ENCODE peak calls at places on chromosomes 16 and 17, in eight cellular contexts. One of them, this sample, is unnamed. For H3K36me3, the result is how much of the 10 kb centered on the place peaks cover.

GRCh38 chr17:60091908-60092331 is 13.2 kb upstream of the HEATR6 start:
- DNase-seq in Peyer's patch: no peak
- DNase-seq in transverse colon: no peak
- DNase-seq in stomach: no peak
- DNase-seq in K562: no peak
- DNase-seq in esophagus squamous epithelium: no peak
- DNase-seq in colonic mucosa: no peak
- DNase-seq in GM12878: no peak
- DNase-seq in this sample: no peak

GRCh38 chr17:10844667-10845387 is 6.9 kb upstream of the PIRT start:
- DNase-seq in transverse colon: peak
- DNase-seq in GM12878: peak
- DNase-seq in colonic mucosa: peak
- DNase-seq in K562: peak
- DNase-seq in Peyer's patch: peak
- DNase-seq in esophagus squamous epithelium: no peak
- DNase-seq in stomach: peak
- DNase-seq in this sample: peak

GRCh38 chr17:41705271-41705991 is 6.7 kb upstream of the GAST start:
- DNase-seq in colonic mucosa: no peak
- DNase-seq in stomach: no peak
- DNase-seq in transverse colon: no peak
- DNase-seq in esophagus squamous epithelium: no peak
- DNase-seq in Peyer's patch: no peak
- DNase-seq in K562: no peak
- DNase-seq in GM12878: no peak
- DNase-seq in this sample: no peak

GRCh38 chr17:65515512-65515911 is 45.9 kb downstream of the AXIN2 start:
- DNase-seq in colonic mucosa: no peak
- DNase-seq in GM12878: no peak
- DNase-seq in transverse colon: no peak
- DNase-seq in Peyer's patch: no peak
- DNase-seq in K562: no peak
- DNase-seq in stomach: no peak
- DNase-seq in esophagus squamous epithelium: no peak
- DNase-seq in this sample: no peak

GRCh38 chr17:51572115-51572514 is 311.8 kb downstream of the UTP18 start:
- DNase-seq in K562: no peak
- DNase-seq in stomach: no peak
- DNase-seq in Peyer's patch: no peak
- DNase-seq in esophagus squamous epithelium: no peak
- DNase-seq in transverse colon: no peak
- DNase-seq in colonic mucosa: no peak
- DNase-seq in GM12878: no peak
- DNase-seq in this sample: no peak

GRCh38 chr17:61770043-61770442 is 93.3 kb downstream of the BRIP1 start:
- DNase-seq in Peyer's patch: no peak
- DNase-seq in stomach: no peak
- DNase-seq in colonic mucosa: no peak
- DNase-seq in GM12878: no peak
- DNase-seq in transverse colon: no peak
- DNase-seq in K562: no peak
- DNase-seq in esophagus squamous epithelium: no peak
- DNase-seq in this sample: no peak

GRCh38 chr17:39064374-39064773 is 87.1 kb downstream of the PLXDC1 start:
- DNase-seq in GM12878: no peak
- DNase-seq in Peyer's patch: no peak
- DNase-seq in stomach: no peak
- DNase-seq in colonic mucosa: no peak
- DNase-seq in K562: no peak
- DNase-seq in esophagus squamous epithelium: no peak
- DNase-seq in transverse colon: no peak
- DNase-seq in this sample: no peak

GRCh38 chr16:54327609-54328008 is 41.0 kb upstream of the IRX3 start:
- DNase-seq in colonic mucosa: no peak
- DNase-seq in Peyer's patch: no peak
- DNase-seq in transverse colon: no peak
- DNase-seq in esophagus squamous epithelium: no peak
- DNase-seq in GM12878: no peak
- DNase-seq in K562: no peak
- DNase-seq in stomach: no peak
- DNase-seq in this sample: no peak

GRCh38 chr17:4375039-4375748 is 8.7 kb upstream of the UBE2G1 start:
- DNase-seq in esophagus squamous epithelium: no peak
- DNase-seq in stomach: no peak
- DNase-seq in transverse colon: peak
- DNase-seq in K562: no peak
- DNase-seq in GM12878: peak
- DNase-seq in Peyer's patch: peak
- DNase-seq in colonic mucosa: no peak
- DNase-seq in this sample: no peak

GRCh38 chr17:81380682-81381518 is 14.4 kb upstream of the BAHCC1 start:
- DNase-seq in colonic mucosa: no peak
- DNase-seq in Peyer's patch: no peak
- DNase-seq in transverse colon: no peak
- DNase-seq in esophagus squamous epithelium: no peak
- DNase-seq in K562: no peak
- DNase-seq in stomach: no peak
- DNase-seq in GM12878: no peak
- DNase-seq in this sample: no peak

GRCh38 chr17:4206945-4207344 is 56.8 kb downstream of the ANKFY1 start:
- DNase-seq in esophagus squamous epithelium: no peak
- DNase-seq in stomach: no peak
- DNase-seq in transverse colon: no peak
- DNase-seq in K562: no peak
- DNase-seq in colonic mucosa: no peak
- DNase-seq in Peyer's patch: no peak
- DNase-seq in GM12878: no peak
- DNase-seq in this sample: no peak

GRCh38 chr17:29115906-29116651 is 64.1 kb downstream of the MYO18A start:
- DNase-seq in K562: peak
- DNase-seq in stomach: no peak
- DNase-seq in colonic mucosa: no peak
- DNase-seq in esophagus squamous epithelium: no peak
- DNase-seq in transverse colon: no peak
- DNase-seq in GM12878: no peak
- DNase-seq in Peyer's patch: no peak
- DNase-seq in this sample: peak

GRCh38 chr17:68656666-68657065 is 55.5 kb upstream of the FAM20A start:
- DNase-seq in GM12878: no peak
- DNase-seq in colonic mucosa: no peak
- DNase-seq in esophagus squamous epithelium: no peak
- DNase-seq in stomach: no peak
- DNase-seq in K562: no peak
- DNase-seq in Peyer's patch: no peak
- DNase-seq in transverse colon: no peak
- DNase-seq in this sample: no peak

GRCh38 chr17:12388206-12388605 is 277.5 kb upstream of the MYOCD start:
- DNase-seq in transverse colon: no peak
- DNase-seq in stomach: no peak
- DNase-seq in GM12878: no peak
- DNase-seq in K562: no peak
- DNase-seq in esophagus squamous epithelium: no peak
- DNase-seq in colonic mucosa: no peak
- DNase-seq in Peyer's patch: no peak
- DNase-seq in this sample: no peak

GRCh38 chr16:84503751-84504395 is 586 bp downstream of the MEAK7 start:
- DNase-seq in colonic mucosa: no peak
- DNase-seq in GM12878: no peak
- DNase-seq in Peyer's patch: no peak
- DNase-seq in K562: no peak
- DNase-seq in esophagus squamous epithelium: no peak
- DNase-seq in stomach: no peak
- DNase-seq in transverse colon: no peak
- DNase-seq in this sample: no peak

GRCh38 chr17:18896947-18897346 is 39.0 kb downstream of the PRPSAP2 start:
- DNase-seq in GM12878: no peak
- DNase-seq in transverse colon: no peak
- DNase-seq in colonic mucosa: no peak
- DNase-seq in Peyer's patch: no peak
- DNase-seq in esophagus squamous epithelium: no peak
- DNase-seq in K562: no peak
- DNase-seq in stomach: no peak
- DNase-seq in this sample: no peak

GRCh38 chr16:1691956-1692355 is 13.9 kb downstream of the JPT2 start:
- DNase-seq in esophagus squamous epithelium: no peak
- DNase-seq in Peyer's patch: no peak
- DNase-seq in transverse colon: no peak
- DNase-seq in colonic mucosa: no peak
- DNase-seq in GM12878: no peak
- DNase-seq in K562: no peak
- DNase-seq in stomach: no peak
- DNase-seq in this sample: no peak

GRCh38 chr17:48347203-48347602 is 82.8 kb downstream of the SKAP1 start:
- DNase-seq in K562: no peak
- DNase-seq in GM12878: no peak
- DNase-seq in stomach: no peak
- DNase-seq in transverse colon: no peak
- DNase-seq in esophagus squamous epithelium: no peak
- DNase-seq in Peyer's patch: no peak
- DNase-seq in colonic mucosa: no peak
- DNase-seq in this sample: no peak

GRCh38 chr16:10805362-10805761 is 13.2 kb downstream of the TVP23A start:
- DNase-seq in stomach: no peak
- DNase-seq in K562: no peak
- DNase-seq in transverse colon: no peak
- DNase-seq in colonic mucosa: no peak
- DNase-seq in GM12878: no peak
- DNase-seq in esophagus squamous epithelium: no peak
- DNase-seq in Peyer's patch: no peak
- DNase-seq in this sample: no peak

GRCh38 chr16:1678500-1679098 is 520 bp downstream of the JPT2 start:
- DNase-seq in esophagus squamous epithelium: no peak
- DNase-seq in GM12878: no peak
- DNase-seq in colonic mucosa: peak
- DNase-seq in stomach: peak
- DNase-seq in transverse colon: peak
- DNase-seq in Peyer's patch: peak
- DNase-seq in K562: no peak
- DNase-seq in this sample: peak

GRCh38 chr17:7712111-7712771 is 5.3 kb upstream of the DNAH2 start:
- DNase-seq in Peyer's patch: no peak
- DNase-seq in colonic mucosa: no peak
- DNase-seq in esophagus squamous epithelium: no peak
- DNase-seq in K562: no peak
- DNase-seq in GM12878: no peak
- DNase-seq in transverse colon: no peak
- DNase-seq in stomach: no peak
- DNase-seq in this sample: no peak

GRCh38 chr16:74949309-74949708 is 35.6 kb downstream of the WDR59 start:
- DNase-seq in Peyer's patch: no peak
- DNase-seq in stomach: no peak
- DNase-seq in K562: no peak
- DNase-seq in transverse colon: no peak
- DNase-seq in esophagus squamous epithelium: no peak
- DNase-seq in GM12878: no peak
- DNase-seq in colonic mucosa: no peak
- DNase-seq in this sample: no peak

GRCh38 chr16:51839697-51840462 is 688.8 kb upstream of the SALL1 start:
- DNase-seq in K562: no peak
- DNase-seq in Peyer's patch: no peak
- DNase-seq in GM12878: no peak
- DNase-seq in esophagus squamous epithelium: no peak
- DNase-seq in colonic mucosa: no peak
- DNase-seq in stomach: no peak
- DNase-seq in transverse colon: no peak
- DNase-seq in this sample: no peak

GRCh38 chr16:58492066-58492465 is 7.9 kb upstream of the NDRG4 start:
- DNase-seq in esophagus squamous epithelium: no peak
- DNase-seq in GM12878: no peak
- DNase-seq in colonic mucosa: no peak
- DNase-seq in transverse colon: no peak
- DNase-seq in Peyer's patch: no peak
- DNase-seq in K562: no peak
- DNase-seq in stomach: no peak
- DNase-seq in this sample: no peak

GRCh38 chr16:11675561-11676511 is 7.6 kb downstream of the SNN start:
- DNase-seq in GM12878: no peak
- DNase-seq in Peyer's patch: no peak
- DNase-seq in transverse colon: peak
- DNase-seq in colonic mucosa: peak
- DNase-seq in esophagus squamous epithelium: no peak
- DNase-seq in stomach: peak
- DNase-seq in K562: no peak
- DNase-seq in this sample: no peak

GRCh38 chr16:19884611-19885455 is at the start of gene GPRC5B:
- DNase-seq in colonic mucosa: peak
- DNase-seq in stomach: peak
- DNase-seq in transverse colon: peak
- DNase-seq in K562: peak
- DNase-seq in GM12878: no peak
- DNase-seq in Peyer's patch: no peak
- DNase-seq in esophagus squamous epithelium: no peak
- DNase-seq in this sample: peak
- H3K27ac ChIP-seq in colonic mucosa: no peak
- H3K27ac ChIP-seq in stomach: peak
- H3K27ac ChIP-seq in transverse colon: peak
- H3K27ac ChIP-seq in K562: no peak
- H3K27ac ChIP-seq in GM12878: no peak
- H3K27ac ChIP-seq in Peyer's patch: peak
- H3K27ac ChIP-seq in esophagus squamous epithelium: peak
- H3K27ac ChIP-seq in this sample: no peak

GRCh38 chr17:21299981-21300600 is 15.6 kb downstream of the MAP2K3 start:
- DNase-seq in esophagus squamous epithelium: no peak
- DNase-seq in Peyer's patch: no peak
- DNase-seq in transverse colon: no peak
- DNase-seq in colonic mucosa: no peak
- DNase-seq in stomach: no peak
- DNase-seq in GM12878: no peak
- DNase-seq in K562: no peak
- DNase-seq in this sample: no peak
- H3K36me3 ChIP-seq in esophagus squamous epithelium: under half
- H3K36me3 ChIP-seq in Peyer's patch: half or more
- H3K36me3 ChIP-seq in transverse colon: under half
- H3K36me3 ChIP-seq in colonic mucosa: under half
- H3K36me3 ChIP-seq in stomach: half or more
- H3K36me3 ChIP-seq in GM12878: under half
- H3K36me3 ChIP-seq in K562: under half
- H3K36me3 ChIP-seq in this sample: under half

GRCh38 chr17:49703557-49704277 is 4.0 kb downstream of the SLC35B1 start:
- DNase-seq in transverse colon: peak
- DNase-seq in esophagus squamous epithelium: no peak
- DNase-seq in colonic mucosa: no peak
- DNase-seq in K562: no peak
- DNase-seq in stomach: no peak
- DNase-seq in Peyer's patch: no peak
- DNase-seq in GM12878: no peak
- DNase-seq in this sample: peak
- TF ChIP-seq CTCF in transverse colon: peak
- TF ChIP-seq CTCF in esophagus squamous epithelium: peak
- TF ChIP-seq CTCF in colonic mucosa: no peak
- TF ChIP-seq CTCF in K562: peak
- TF ChIP-seq CTCF in stomach: no peak
- TF ChIP-seq CTCF in Peyer's patch: peak
- TF ChIP-seq CTCF in GM12878: peak
- TF ChIP-seq CTCF in this sample: peak

DNA sequence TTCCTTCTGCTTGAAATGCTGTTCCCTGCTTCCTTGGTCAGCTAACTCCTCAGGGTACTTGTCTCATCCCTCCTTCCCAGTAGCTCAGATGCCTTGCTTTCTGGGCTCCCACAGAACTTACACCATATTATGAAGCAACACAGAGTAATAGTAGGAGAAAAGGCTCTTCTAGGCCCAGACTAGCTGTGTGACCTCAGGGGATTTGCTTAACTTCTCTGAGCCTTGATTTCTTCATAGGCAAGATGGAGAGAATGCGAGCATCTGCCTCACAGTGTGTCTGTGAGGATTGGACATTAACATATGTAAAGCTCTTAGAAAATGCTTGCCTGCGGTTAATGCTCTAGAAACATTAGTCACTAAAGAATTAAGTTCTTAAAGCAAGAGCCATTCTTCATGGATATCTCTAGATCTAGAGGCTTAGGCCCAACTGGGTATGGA is 22.3 kb upstream of the PECAM1 start:
- DNase-seq in K562: no peak
- DNase-seq in Peyer's patch: no peak
- DNase-seq in transverse colon: no peak
- DNase-seq in esophagus squamous epithelium: no peak
- DNase-seq in stomach: no peak
- DNase-seq in GM12878: no peak
- DNase-seq in colonic mucosa: no peak
- DNase-seq in this sample: no peak
- H3K27ac ChIP-seq in K562: no peak
- H3K27ac ChIP-seq in Peyer's patch: peak
- H3K27ac ChIP-seq in transverse colon: peak
- H3K27ac ChIP-seq in esophagus squamous epithelium: no peak
- H3K27ac ChIP-seq in stomach: peak
- H3K27ac ChIP-seq in GM12878: peak
- H3K27ac ChIP-seq in colonic mucosa: no peak
- H3K27ac ChIP-seq in this sample: no peak

This sample was measured in cardiac muscle cell.